ENCODE peak calls at places on chromosomes 3 and 15, in four cellular contexts. Z is thyroid gland, B is GM13977, N is fibroblast of lung. W is an unnamed sample.

GRCh38 chr15:60507596-60508424 is 28.9 kb upstream of the ICE2 start:
- DNase-seq in Z (peak; percentile 40), B (peak; percentile 75), N (peak; percentile 57), W (peak; percentile 72)

GRCh38 chr3:183644244-183644643 is 8.8 kb downstream of the KLHL24 start:
- DNase-seq in Z (no peak), B (no peak), N (no peak), W (no peak)

GRCh38 chr3:29582310-29582709 is 301.4 kb downstream of the RBMS3 start:
- DNase-seq in Z (no peak), B (no peak), N (no peak), W (no peak)

GRCh38 chr15:80931191-80931590 is 58.4 kb downstream of the MESD start:
- DNase-seq in Z (no peak), B (no peak), N (peak; percentile 50), W (no peak)

GRCh38 chr3:52039846-52040245 is 16.5 kb downstream of the DUSP7 start:
- DNase-seq in Z (peak; percentile 96), B (no peak), N (peak; percentile 56), W (no peak)

GRCh38 chr15:94924971-94925593 is 693.7 kb downstream of the MCTP2 start:
- DNase-seq in Z (peak; percentile 1), B (no peak), N (no peak), W (no peak)

GRCh38 chr15:71807691-71808091 is 2.7 kb upstream of the NR2E3 start:
- DNase-seq in Z (no peak), B (no peak), N (peak; percentile 36), W (no peak)

GRCh38 chr15:65331811-65332210 is 27.3 kb downstream of the RNU5B-1 start:
- DNase-seq in Z (no peak), B (no peak), N (no peak), W (no peak)

GRCh38 chr3:100045696-100046095 is 68.6 kb downstream of the FILIP1L start:
- DNase-seq in Z (no peak), B (no peak), N (peak; percentile 99), W (no peak)

GRCh38 chr3:161556533-161556932 is 59.9 kb downstream of the OTOL1 start:
- DNase-seq in Z (no peak), B (no peak), N (no peak), W (no peak)

GRCh38 chr15:52746162-52746721 is 43.9 kb downstream of the ONECUT1 start:
- DNase-seq in Z (no peak), B (no peak), N (no peak), W (no peak)

GRCh38 chr15:78944669-78945407 is at the start of gene CTSH:
- DNase-seq in Z (peak; percentile 85), B (peak; percentile 94), N (peak; percentile 58), W (peak; percentile 94)

GRCh38 chr15:29134239-29134638 is 135.4 kb downstream of the NSMCE3 start:
- DNase-seq in Z (no peak), B (no peak), N (no peak), W (no peak)

GRCh38 chr15:51621917-51622268 is 678 bp downstream of the DMXL2 start:
- DNase-seq in Z (peak; percentile 50), B (peak; percentile 54), N (peak; percentile 72), W (peak; percentile 60)
- TF ChIP-seq CTCF in Z (no peak), B (no peak), N (peak; percentile 27), W (peak; percentile 14)

GRCh38 chr3:33146791-33147445 is 33.1 kb downstream of the CRTAP start:
- DNase-seq in Z (no peak), B (no peak), N (peak; percentile 70), W (no peak)

GRCh38 chr3:33145901-33146580 is 32.2 kb downstream of the CRTAP start:
- DNase-seq in Z (no peak), B (no peak), N (no peak), W (no peak)

GRCh38 chr3:33141006-33141405 is 27.2 kb downstream of the CRTAP start:
- DNase-seq in Z (no peak), B (no peak), N (no peak), W (no peak)

GRCh38 chr3:33145221-33145900 is 31.5 kb downstream of the CRTAP start:
- DNase-seq in Z (no peak), B (no peak), N (no peak), W (no peak)

DNA sequence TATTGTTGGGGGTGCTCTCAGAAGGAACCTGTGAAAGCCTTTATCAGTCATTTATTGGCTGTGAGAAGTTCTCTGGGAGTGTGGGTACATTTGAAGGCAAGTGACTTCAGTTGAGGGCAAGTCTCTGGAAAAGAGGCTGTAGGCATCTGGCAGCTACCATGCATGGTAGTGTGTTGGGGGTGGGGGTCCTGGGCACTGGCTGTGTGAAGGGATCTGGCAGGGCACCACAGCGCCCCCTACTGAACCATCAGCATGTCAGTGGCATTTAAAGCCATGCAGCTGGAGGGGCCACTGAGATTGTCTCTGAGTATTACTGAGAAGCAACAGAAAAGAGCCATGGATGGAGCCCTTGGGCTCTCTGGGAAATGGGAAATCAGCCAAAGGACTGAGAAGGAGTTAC is 30.6 kb downstream of the CRTAP start:
- DNase-seq in Z (peak; percentile 26), B (peak; percentile 34), N (no peak), W (peak; percentile 43)
- TF ChIP-seq CTCF in Z (no peak), B (peak; percentile 59), N (peak; percentile 23), W (peak; percentile 49)

GRCh38 chr3:36557708-36558100 is 177.4 kb downstream of the STAC start:
- DNase-seq in Z (no peak), B (no peak), N (no peak), W (no peak)
- TF ChIP-seq CTCF in Z (no peak), B (no peak), N (no peak), W (no peak)

GRCh38 chr3:121443456-121443855 is 102.3 kb downstream of the POLQ start:
- DNase-seq in Z (no peak), B (no peak), N (no peak), W (no peak)
- TF ChIP-seq CTCF in Z (no peak), B (no peak), N (no peak), W (no peak)

DNA sequence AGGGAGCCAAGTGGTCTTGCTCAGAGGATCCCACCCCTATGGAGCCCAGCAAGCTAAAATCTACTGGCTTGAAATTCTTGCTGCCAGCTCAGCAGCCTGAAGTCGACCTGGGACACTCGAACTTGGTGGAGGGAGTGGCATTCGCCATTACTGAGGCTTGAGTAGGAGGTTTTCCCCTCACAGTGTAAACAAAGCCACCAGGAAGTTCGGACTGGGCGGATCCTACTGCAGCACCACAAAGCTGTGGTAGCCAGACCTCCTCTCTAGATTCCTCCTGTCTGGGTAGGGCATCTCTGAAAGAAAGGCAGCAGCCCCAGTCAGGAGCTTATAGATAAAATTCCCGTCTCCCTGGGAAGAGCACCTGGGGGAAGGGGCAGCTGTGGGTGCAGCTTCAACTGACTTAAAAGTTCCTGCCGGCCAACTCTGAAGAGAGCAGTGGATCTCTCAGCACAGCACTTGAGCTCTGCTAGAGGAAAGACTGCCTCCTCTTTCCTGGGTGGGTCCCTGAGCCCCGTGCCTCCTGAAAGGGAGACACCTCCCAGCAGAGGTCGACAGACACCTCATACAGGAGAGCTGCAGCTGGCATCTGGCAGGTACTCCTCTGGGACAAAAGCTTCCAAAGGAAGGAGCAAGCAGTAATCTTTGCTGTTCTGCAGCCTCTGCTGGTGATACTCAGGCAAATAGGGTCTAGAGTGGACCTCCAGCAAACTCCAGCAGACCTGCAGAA is 576.3 kb upstream of the NECTIN3 start:
- DNase-seq in Z (no peak), B (no peak), N (no peak), W (no peak)
- TF ChIP-seq CTCF in Z (no peak), B (no peak), N (no peak), W (no peak)

DNA sequence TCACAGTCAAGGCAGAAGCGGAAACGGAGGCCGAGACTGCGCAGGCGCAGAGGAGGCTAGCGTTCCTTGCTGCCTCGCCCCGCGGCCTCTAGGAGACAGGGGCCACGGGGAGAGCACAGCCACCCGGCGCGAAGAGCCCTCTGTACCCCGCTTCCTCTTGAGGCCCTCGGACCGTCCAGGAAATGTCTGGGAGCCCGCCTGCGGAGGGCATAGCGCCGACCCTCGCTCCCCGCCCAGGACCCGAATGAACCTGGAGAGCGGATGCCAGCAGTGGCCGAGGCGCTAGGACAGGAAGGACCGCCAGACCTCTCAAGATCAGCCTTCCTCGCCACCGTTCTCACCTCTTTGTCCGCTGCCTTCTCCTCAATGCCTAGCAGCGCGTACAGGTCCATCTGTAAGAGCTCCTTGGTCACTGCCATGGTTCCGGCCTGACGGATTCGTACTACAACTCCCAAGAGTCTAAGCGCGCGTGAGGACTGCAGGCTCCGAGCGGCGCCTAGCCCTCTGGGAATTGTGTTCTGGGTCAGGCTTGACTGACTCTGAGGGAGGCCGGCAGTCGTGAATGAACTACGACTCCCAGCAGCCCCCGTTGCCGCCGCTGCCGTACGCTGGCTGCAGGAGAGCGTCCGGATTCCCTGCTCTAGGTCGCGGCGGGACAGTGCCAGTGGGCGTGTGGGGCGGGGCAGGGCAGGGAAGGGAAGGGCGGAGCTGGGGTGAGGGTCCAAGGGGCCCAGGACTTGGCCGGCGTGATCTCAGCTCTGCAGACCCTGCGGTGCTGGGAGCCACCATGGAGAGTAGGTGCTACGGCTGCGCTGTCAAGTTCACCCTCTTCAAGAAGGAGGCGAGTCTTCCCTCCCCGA is at the start of the genes DNAJC17 and ZFYVE19:
- DNase-seq in Z (peak; percentile 97), B (peak; percentile 89), N (peak; percentile 97), W (peak; percentile 94)
- TF ChIP-seq CTCF in Z (peak; percentile 17), B (no peak), N (no peak), W (no peak)

GRCh38 chr15:47990821-47991220 is 130.0 kb upstream of the SLC24A5 start:
- DNase-seq in Z (no peak), B (no peak), N (no peak), W (no peak)

GRCh38 chr15:47987461-47987860 is 133.3 kb upstream of the SLC24A5 start:
- DNase-seq in Z (no peak), B (no peak), N (no peak), W (no peak)

GRCh38 chr15:47987908-47988532 is 132.8 kb upstream of the SLC24A5 start:
- DNase-seq in Z (peak; percentile 10), B (peak; percentile 42), N (peak; percentile 56), W (peak; percentile 48)

GRCh38 chr15:47991376-47991775 is 129.4 kb upstream of the SLC24A5 start:
- DNase-seq in Z (no peak), B (no peak), N (peak; percentile 72), W (no peak)

DNA sequence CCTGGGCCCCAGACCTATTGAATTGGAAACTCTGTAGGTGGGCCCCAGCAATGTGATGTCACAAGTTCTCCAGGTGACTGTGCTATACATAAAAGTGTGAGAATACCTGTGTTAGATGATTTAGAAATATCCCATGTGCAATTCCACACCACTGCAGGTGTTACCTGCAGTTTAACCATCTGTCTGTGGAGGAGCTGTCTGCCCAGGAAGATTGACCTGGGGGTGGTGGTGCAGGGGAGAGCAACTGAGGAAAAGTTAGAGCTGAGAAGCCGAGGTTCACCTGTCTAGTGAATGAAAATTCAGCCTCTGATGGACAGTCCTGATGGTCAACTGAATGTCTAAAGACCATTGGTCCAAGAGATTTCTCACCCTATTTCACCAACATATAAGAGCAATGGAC is 132.2 kb upstream of the SLC24A5 start:
- DNase-seq in Z (no peak), B (no peak), N (no peak), W (no peak)
- TF ChIP-seq CTCF in Z (no peak), B (peak; percentile 32), N (no peak), W (peak; percentile 14)

GRCh38 chr3:135473449-135473848 is 492.1 kb upstream of the PPP2R3A start:
- DNase-seq in Z (no peak), B (no peak), N (no peak), W (no peak)

GRCh38 chr3:135471911-135472310 is 493.6 kb upstream of the PPP2R3A start:
- DNase-seq in Z (no peak), B (no peak), N (no peak), W (no peak)
- TF ChIP-seq CTCF in Z (no peak), B (no peak), N (no peak), W (no peak)

DNA sequence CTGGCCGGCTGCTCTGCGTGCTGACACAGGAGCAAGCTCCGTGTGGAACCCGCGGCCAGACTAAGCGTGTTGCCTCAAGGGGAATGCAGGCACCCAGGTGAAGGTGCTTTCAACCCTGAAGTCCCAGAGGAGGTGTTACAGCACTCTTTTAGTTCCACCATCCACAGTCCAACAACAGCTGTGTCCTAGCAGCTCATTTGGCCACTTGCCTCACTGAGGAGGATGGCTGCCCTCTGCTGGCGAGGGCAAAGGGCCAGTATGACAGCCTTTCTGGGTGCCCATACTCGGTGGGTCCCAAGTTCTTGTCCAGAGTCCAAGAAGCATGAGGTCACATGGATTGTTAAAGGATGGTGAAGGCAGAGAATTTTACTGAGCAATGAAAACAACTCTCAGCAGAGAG is 87.8 kb downstream of the C3orf85 start:
- DNase-seq in Z (no peak), B (no peak), N (no peak), W (no peak)
- TF ChIP-seq CTCF in Z (no peak), B (peak; percentile 38), N (no peak), W (no peak)